ENCODE peak calls at places on chromosomes 6 and 20, in nine cellular contexts. One of them, this sample, is unnamed.

GRCh38 chr6:134235937-134236751 is 81.8 kb downstream of the SGK1 start:
- DNase-seq in brain microvascular endothelial cell: peak; percentile 50
- DNase-seq in uterus: no peak
- DNase-seq in neuronal stem cell: no peak
- DNase-seq in DND-41: no peak
- DNase-seq in fibroblast of lung: peak; percentile 62
- DNase-seq in AG10803: peak; percentile 51
- DNase-seq in stomach: no peak
- DNase-seq in lower lobe of right lung: no peak
- DNase-seq in this sample: no peak

GRCh38 chr6:3594196-3594595 is 137.3 kb upstream of the SLC22A23 start:
- DNase-seq in brain microvascular endothelial cell: no peak
- DNase-seq in uterus: no peak
- DNase-seq in neuronal stem cell: no peak
- DNase-seq in DND-41: no peak
- DNase-seq in fibroblast of lung: no peak
- DNase-seq in AG10803: no peak
- DNase-seq in stomach: no peak
- DNase-seq in lower lobe of right lung: no peak
- DNase-seq in this sample: no peak

GRCh38 chr6:48036316-48036715 is 74.7 kb downstream of the PTCHD4 start:
- DNase-seq in brain microvascular endothelial cell: peak; percentile 2
- DNase-seq in uterus: no peak
- DNase-seq in neuronal stem cell: no peak
- DNase-seq in DND-41: no peak
- DNase-seq in fibroblast of lung: peak; percentile 86
- DNase-seq in AG10803: peak; percentile 33
- DNase-seq in stomach: no peak
- DNase-seq in lower lobe of right lung: no peak
- DNase-seq in this sample: no peak

GRCh38 chr6:123064038-123064437 is 68.0 kb downstream of the CLVS2 start:
- DNase-seq in brain microvascular endothelial cell: no peak
- DNase-seq in uterus: no peak
- DNase-seq in neuronal stem cell: no peak
- DNase-seq in DND-41: peak; percentile 26
- DNase-seq in fibroblast of lung: no peak
- DNase-seq in AG10803: no peak
- DNase-seq in stomach: no peak
- DNase-seq in lower lobe of right lung: no peak
- DNase-seq in this sample: no peak

GRCh38 chr6:167576050-167576741 is 250.5 kb upstream of the AFDN start:
- DNase-seq in brain microvascular endothelial cell: no peak
- DNase-seq in uterus: no peak
- DNase-seq in neuronal stem cell: no peak
- DNase-seq in DND-41: no peak
- DNase-seq in fibroblast of lung: no peak
- DNase-seq in AG10803: no peak
- DNase-seq in stomach: no peak
- DNase-seq in lower lobe of right lung: no peak
- DNase-seq in this sample: no peak

GRCh38 chr20:1225729-1226313 is at the start of gene RAD21L1:
- DNase-seq in brain microvascular endothelial cell: peak; percentile 58
- DNase-seq in uterus: peak; percentile 75
- DNase-seq in neuronal stem cell: peak; percentile 81
- DNase-seq in DND-41: no peak
- DNase-seq in fibroblast of lung: peak; percentile 74
- DNase-seq in AG10803: peak; percentile 62
- DNase-seq in stomach: peak; percentile 84
- DNase-seq in lower lobe of right lung: peak; percentile 80
- DNase-seq in this sample: peak; percentile 23

GRCh38 chr20:25540273-25540672 is 45.1 kb downstream of the NINL start:
- DNase-seq in brain microvascular endothelial cell: no peak
- DNase-seq in uterus: no peak
- DNase-seq in neuronal stem cell: peak; percentile 11
- DNase-seq in DND-41: no peak
- DNase-seq in fibroblast of lung: no peak
- DNase-seq in AG10803: peak; percentile 31
- DNase-seq in stomach: no peak
- DNase-seq in lower lobe of right lung: no peak
- DNase-seq in this sample: no peak

GRCh38 chr6:169971171-169971861 is 219.9 kb downstream of the ERMARD start:
- DNase-seq in brain microvascular endothelial cell: no peak
- DNase-seq in uterus: peak; percentile 13
- DNase-seq in neuronal stem cell: no peak
- DNase-seq in DND-41: no peak
- DNase-seq in fibroblast of lung: no peak
- DNase-seq in AG10803: no peak
- DNase-seq in stomach: peak; percentile 20
- DNase-seq in lower lobe of right lung: peak; percentile 44
- DNase-seq in this sample: no peak

GRCh38 chr6:58419321-58419720 is 1101.9 kb downstream of the PRIM2 start:
- DNase-seq in brain microvascular endothelial cell: no peak
- DNase-seq in uterus: no peak
- DNase-seq in neuronal stem cell: no peak
- DNase-seq in DND-41: no peak
- DNase-seq in fibroblast of lung: no peak
- DNase-seq in AG10803: no peak
- DNase-seq in stomach: no peak
- DNase-seq in lower lobe of right lung: no peak
- DNase-seq in this sample: no peak

GRCh38 chr20:52179331-52180166 is 12.0 kb downstream of the ZFP64 start:
- DNase-seq in brain microvascular endothelial cell: no peak
- DNase-seq in uterus: no peak
- DNase-seq in neuronal stem cell: no peak
- DNase-seq in DND-41: no peak
- DNase-seq in fibroblast of lung: no peak
- DNase-seq in AG10803: peak; percentile 30
- DNase-seq in stomach: no peak
- DNase-seq in lower lobe of right lung: no peak
- DNase-seq in this sample: no peak

GRCh38 chr20:25496968-25497401 is 88.3 kb downstream of the NINL start:
- DNase-seq in brain microvascular endothelial cell: no peak
- DNase-seq in uterus: no peak
- DNase-seq in neuronal stem cell: no peak
- DNase-seq in DND-41: no peak
- DNase-seq in fibroblast of lung: peak; percentile 12
- DNase-seq in AG10803: no peak
- DNase-seq in stomach: no peak
- DNase-seq in lower lobe of right lung: no peak
- DNase-seq in this sample: no peak

GRCh38 chr6:101747160-101747559 is 353.7 kb downstream of the GRIK2 start:
- DNase-seq in brain microvascular endothelial cell: no peak
- DNase-seq in uterus: no peak
- DNase-seq in neuronal stem cell: no peak
- DNase-seq in DND-41: no peak
- DNase-seq in fibroblast of lung: no peak
- DNase-seq in AG10803: no peak
- DNase-seq in stomach: no peak
- DNase-seq in lower lobe of right lung: no peak
- DNase-seq in this sample: no peak

GRCh38 chr6:101738481-101738880 is 345.0 kb downstream of the GRIK2 start:
- DNase-seq in brain microvascular endothelial cell: no peak
- DNase-seq in uterus: no peak
- DNase-seq in neuronal stem cell: no peak
- DNase-seq in DND-41: no peak
- DNase-seq in fibroblast of lung: no peak
- DNase-seq in AG10803: no peak
- DNase-seq in stomach: no peak
- DNase-seq in lower lobe of right lung: no peak
- DNase-seq in this sample: no peak

GRCh38 chr6:101740631-101741030 is 347.1 kb downstream of the GRIK2 start:
- DNase-seq in brain microvascular endothelial cell: no peak
- DNase-seq in uterus: no peak
- DNase-seq in neuronal stem cell: no peak
- DNase-seq in DND-41: no peak
- DNase-seq in fibroblast of lung: no peak
- DNase-seq in AG10803: no peak
- DNase-seq in stomach: no peak
- DNase-seq in lower lobe of right lung: no peak
- DNase-seq in this sample: no peak

DNA sequence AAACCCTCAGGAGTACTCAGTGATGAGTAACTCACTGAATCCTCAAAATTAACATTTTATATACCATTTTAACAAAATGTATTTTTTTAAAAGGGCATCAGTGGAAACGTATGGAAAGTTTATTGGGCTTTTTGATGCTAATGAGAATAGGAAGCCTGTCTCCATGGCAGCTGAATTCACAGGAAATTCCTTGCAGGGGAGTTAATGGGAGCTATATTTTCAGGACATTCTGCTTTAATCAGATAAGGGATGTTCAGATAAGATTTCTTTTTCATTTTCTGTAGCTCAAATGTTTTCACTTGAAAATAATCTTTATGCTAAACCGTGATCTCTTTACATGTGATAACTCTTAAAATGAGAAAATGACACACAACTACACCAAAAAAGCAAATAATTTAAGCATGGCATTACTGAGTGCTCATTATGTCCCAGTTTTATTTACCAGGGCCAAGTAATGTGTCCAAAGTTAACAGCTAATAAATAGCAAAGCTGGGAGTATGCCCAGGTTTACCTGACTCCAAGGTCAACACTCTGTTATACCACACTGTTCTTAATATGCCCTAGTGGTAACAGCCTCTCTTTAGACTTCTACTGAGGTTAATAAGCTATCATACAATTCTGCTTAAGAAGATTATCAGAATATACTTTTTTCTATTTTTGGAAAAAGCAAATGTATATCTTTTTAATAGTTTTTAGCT is 348.1 kb downstream of the GRIK2 start:
- DNase-seq in brain microvascular endothelial cell: no peak
- DNase-seq in uterus: no peak
- DNase-seq in neuronal stem cell: no peak
- DNase-seq in DND-41: no peak
- DNase-seq in fibroblast of lung: no peak
- DNase-seq in AG10803: no peak
- DNase-seq in stomach: peak; percentile 32
- DNase-seq in lower lobe of right lung: no peak
- DNase-seq in this sample: no peak
- H3K4me3 ChIP-seq in brain microvascular endothelial cell: no peak overlapping the region
- H3K4me3 ChIP-seq in uterus: no peak overlapping the region
- H3K4me3 ChIP-seq in neuronal stem cell: no peak overlapping the region
- H3K4me3 ChIP-seq in DND-41: no peak overlapping the region
- H3K4me3 ChIP-seq in fibroblast of lung: no peak overlapping the region
- H3K4me3 ChIP-seq in AG10803: no peak overlapping the region
- H3K4me3 ChIP-seq in stomach: no peak overlapping the region
- H3K4me3 ChIP-seq in lower lobe of right lung: no peak overlapping the region
- H3K4me3 ChIP-seq in this sample: no peak overlapping the region

GRCh38 chr6:38489951-38490350 is 149.8 kb downstream of the BTBD9 start:
- DNase-seq in brain microvascular endothelial cell: peak; percentile 33
- DNase-seq in uterus: no peak
- DNase-seq in neuronal stem cell: no peak
- DNase-seq in DND-41: no peak
- DNase-seq in fibroblast of lung: peak; percentile 68
- DNase-seq in AG10803: peak; percentile 87
- DNase-seq in stomach: no peak
- DNase-seq in lower lobe of right lung: no peak
- DNase-seq in this sample: no peak
- H3K4me3 ChIP-seq in brain microvascular endothelial cell: no peak overlapping the region
- H3K4me3 ChIP-seq in uterus: no peak overlapping the region
- H3K4me3 ChIP-seq in neuronal stem cell: no peak overlapping the region
- H3K4me3 ChIP-seq in DND-41: no peak overlapping the region
- H3K4me3 ChIP-seq in fibroblast of lung: no peak overlapping the region
- H3K4me3 ChIP-seq in AG10803: no peak overlapping the region
- H3K4me3 ChIP-seq in stomach: no peak overlapping the region
- H3K4me3 ChIP-seq in lower lobe of right lung: no peak overlapping the region
- H3K4me3 ChIP-seq in this sample: no peak overlapping the region

GRCh38 chr6:51005779-51006178 is 187.1 kb downstream of the TFAP2B start:
- DNase-seq in brain microvascular endothelial cell: no peak
- DNase-seq in uterus: no peak
- DNase-seq in neuronal stem cell: no peak
- DNase-seq in DND-41: no peak
- DNase-seq in fibroblast of lung: no peak
- DNase-seq in AG10803: no peak
- DNase-seq in stomach: no peak
- DNase-seq in lower lobe of right lung: no peak
- DNase-seq in this sample: no peak

GRCh38 chr6:51001399-51001798 is 182.7 kb downstream of the TFAP2B start:
- DNase-seq in brain microvascular endothelial cell: no peak
- DNase-seq in uterus: no peak
- DNase-seq in neuronal stem cell: no peak
- DNase-seq in DND-41: no peak
- DNase-seq in fibroblast of lung: no peak
- DNase-seq in AG10803: no peak
- DNase-seq in stomach: no peak
- DNase-seq in lower lobe of right lung: no peak
- DNase-seq in this sample: no peak

GRCh38 chr6:51004380-51004779 is 185.7 kb downstream of the TFAP2B start:
- DNase-seq in brain microvascular endothelial cell: no peak
- DNase-seq in uterus: no peak
- DNase-seq in neuronal stem cell: no peak
- DNase-seq in DND-41: no peak
- DNase-seq in fibroblast of lung: no peak
- DNase-seq in AG10803: no peak
- DNase-seq in stomach: no peak
- DNase-seq in lower lobe of right lung: no peak
- DNase-seq in this sample: no peak

DNA sequence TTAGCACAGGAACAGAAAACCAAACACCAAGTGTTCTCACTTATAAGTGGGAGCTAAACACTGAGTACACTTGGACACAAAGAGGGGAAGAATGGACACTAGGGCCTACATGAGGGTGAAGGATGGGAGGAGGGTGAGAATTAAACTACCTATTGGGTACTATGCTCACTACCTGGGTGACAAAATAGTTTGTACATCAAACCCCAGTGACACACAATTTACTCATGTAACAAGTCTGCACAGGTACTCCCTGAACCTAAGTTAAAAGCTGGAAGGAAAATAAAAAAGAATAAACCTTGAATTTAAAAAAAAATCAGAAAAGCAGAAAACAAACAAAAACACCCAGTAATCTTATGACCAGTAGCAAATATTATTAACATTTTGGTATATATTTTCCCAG is 188.6 kb downstream of the TFAP2B start:
- DNase-seq in brain microvascular endothelial cell: no peak
- DNase-seq in uterus: no peak
- DNase-seq in neuronal stem cell: no peak
- DNase-seq in DND-41: no peak
- DNase-seq in fibroblast of lung: no peak
- DNase-seq in AG10803: no peak
- DNase-seq in stomach: no peak
- DNase-seq in lower lobe of right lung: no peak
- DNase-seq in this sample: no peak
- H3K4me3 ChIP-seq in brain microvascular endothelial cell: no peak overlapping the region
- H3K4me3 ChIP-seq in uterus: no peak overlapping the region
- H3K4me3 ChIP-seq in neuronal stem cell: no peak overlapping the region
- H3K4me3 ChIP-seq in DND-41: no peak overlapping the region
- H3K4me3 ChIP-seq in fibroblast of lung: no peak overlapping the region
- H3K4me3 ChIP-seq in AG10803: no peak overlapping the region
- H3K4me3 ChIP-seq in stomach: no peak overlapping the region
- H3K4me3 ChIP-seq in lower lobe of right lung: no peak overlapping the region
- H3K4me3 ChIP-seq in this sample: no peak overlapping the region

DNA sequence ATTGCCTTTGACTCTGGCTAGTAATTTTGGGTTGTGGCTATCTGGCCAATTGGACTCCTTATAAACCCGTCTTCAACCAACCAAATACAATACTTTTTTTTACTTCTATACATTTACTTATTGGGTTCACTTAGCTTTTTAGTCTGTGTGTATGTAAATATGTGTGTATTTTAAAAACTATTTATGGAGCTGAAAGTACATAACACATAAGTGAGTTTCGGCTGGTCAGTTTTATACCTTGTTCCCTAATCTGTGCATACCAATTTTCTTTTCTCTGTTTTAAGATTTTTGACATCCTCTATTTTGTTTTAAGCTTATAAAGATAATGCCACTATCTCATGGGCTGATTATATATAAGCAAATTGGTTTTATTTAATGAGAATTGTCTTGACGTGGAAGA is 129.5 kb downstream of the LRRC1 start:
- DNase-seq in brain microvascular endothelial cell: no peak
- DNase-seq in uterus: no peak
- DNase-seq in neuronal stem cell: no peak
- DNase-seq in DND-41: no peak
- DNase-seq in fibroblast of lung: no peak
- DNase-seq in AG10803: no peak
- DNase-seq in stomach: no peak
- DNase-seq in lower lobe of right lung: no peak
- DNase-seq in this sample: no peak
- H3K4me3 ChIP-seq in brain microvascular endothelial cell: no peak overlapping the region
- H3K4me3 ChIP-seq in uterus: no peak overlapping the region
- H3K4me3 ChIP-seq in neuronal stem cell: no peak overlapping the region
- H3K4me3 ChIP-seq in DND-41: no peak overlapping the region
- H3K4me3 ChIP-seq in fibroblast of lung: no peak overlapping the region
- H3K4me3 ChIP-seq in AG10803: no peak overlapping the region
- H3K4me3 ChIP-seq in stomach: no peak overlapping the region
- H3K4me3 ChIP-seq in lower lobe of right lung: no peak overlapping the region
- H3K4me3 ChIP-seq in this sample: no peak overlapping the region

This sample was measured in Jurkat, Clone E6-1.